ENCODE peak calls at places on chromosomes 7 and 10, in four cellular contexts. T, W, C and B are unnamed samples.

GRCh38 chr7:47347346-47347745 is 234.6 kb downstream of the TNS3 start:
- DNase-seq in T (no peak), C (no peak), W (no peak), B (no peak)

GRCh38 chr10:62501547-62501946 is 127.4 kb downstream of the ZNF365 start:
- DNase-seq in W (no peak), C (no peak), T (no peak), B (no peak)

GRCh38 chr10:48383393-48383792 is 76.9 kb downstream of the MAPK8 start:
- DNase-seq in W (no peak), C (no peak), T (no peak), B (no peak)

GRCh38 chr10:50470798-50471582 is 152.8 kb downstream of the SGMS1 start:
- DNase-seq in W (no peak), C (no peak), T (no peak), B (no peak)

GRCh38 chr10:34906021-34906965 is 91.2 kb upstream of the PARD3 start:
- DNase-seq in W (no peak), T (no peak), C (peak), B (no peak)

GRCh38 chr10:126133906-126134703 is 237.7 kb downstream of the FANK1 start:
- DNase-seq in C (no peak), T (no peak), W (no peak), B (no peak)

GRCh38 chr10:93095225-93095624 is 21.5 kb downstream of the CYP26A1 start:
- DNase-seq in C (no peak), T (no peak), W (no peak), B (no peak)

GRCh38 chr7:94314526-94314925 is 80.2 kb upstream of the COL1A2 start:
- DNase-seq in C (no peak), W (no peak), T (no peak), B (no peak)

GRCh38 chr7:68246189-68246633 is 1249.6 kb downstream of the TYW1 start:
- DNase-seq in C (no peak), W (no peak), T (no peak), B (no peak)

GRCh38 chr10:12503311-12503710 is 154.0 kb downstream of the CAMK1D start:
- DNase-seq in C (no peak), W (no peak), T (no peak), B (no peak)

GRCh38 chr7:149302222-149302621 is 40.2 kb downstream of the ZNF783 start:
- DNase-seq in T (no peak), C (no peak), W (no peak), B (no peak)

GRCh38 chr7:155163696-155164095 is 93.6 kb downstream of the HTR5A start:
- DNase-seq in C (no peak), T (no peak), W (no peak), B (no peak)

GRCh38 chr7:70695804-70696104 is 436.2 kb upstream of the GALNT17 start:
- DNase-seq in W (no peak), C (no peak), T (no peak), B (no peak)

GRCh38 chr7:122199171-122199570 is 55.1 kb upstream of the AASS start:
- DNase-seq in T (no peak), W (no peak), C (no peak), B (no peak)

GRCh38 chr7:30916767-30917166 is 5.1 kb downstream of the AQP1 start:
- DNase-seq in T (no peak), W (no peak), C (no peak), B (no peak)

GRCh38 chr7:86833360-86833759 is 189.7 kb downstream of the GRM3 start:
- DNase-seq in T (no peak), W (no peak), C (no peak), B (no peak)

GRCh38 chr7:98996162-98996552 is 117.8 kb downstream of the TRRAP start:
- DNase-seq in C (no peak), T (no peak), W (no peak), B (no peak)

GRCh38 chr7:123641901-123642300 is 13.8 kb upstream of the LMOD2 start:
- DNase-seq in C (no peak), T (no peak), W (no peak), B (no peak)

GRCh38 chr10:132591166-132591971 is 53.8 kb downstream of the INPP5A start:
- DNase-seq in W (no peak), C (peak), T (no peak), B (no peak)